ENCODE peak calls at places on chromosomes 12 and 14, in eight cellular contexts. C, R, M, B, I, D, G and N are unnamed samples. For H3K9me3 and H3K4me1, the result is how much of the 10 kb centered on the place peaks cover.

GRCh38 chr12:59036973-59037807 is 116.9 kb upstream of the LRIG3 start:
- DNase-seq in I (no peak), B (peak), D (peak), C (no peak), M (no peak), G (no peak), R (no peak), N (no peak)

GRCh38 chr14:103056322-103057027 is 874 bp downstream of the CDC42BPB start:
- DNase-seq in R (no peak), C (no peak), M (peak), D (no peak), I (peak), B (peak), G (peak), N (no peak)

GRCh38 chr12:130715996-130716917 is at the start of gene RIMBP2:
- DNase-seq in R (peak), I (no peak), C (no peak), G (peak), B (peak), M (peak), D (no peak), N (no peak)

GRCh38 chr12:27009926-27010325 is 4.3 kb downstream of the TM7SF3 start:
- DNase-seq in M (no peak), R (no peak), I (peak), D (no peak), C (peak), G (no peak), B (no peak), N (no peak)

GRCh38 chr12:124517260-124518050 is 50.0 kb downstream of the NCOR2 start:
- DNase-seq in B (no peak), R (no peak), G (peak), I (peak), D (no peak), C (no peak), M (peak), N (no peak)

GRCh38 chr12:119444462-119445044 is 110.0 kb downstream of the CCDC60 start:
- DNase-seq in B (peak), G (peak), M (peak), D (peak), R (peak), C (peak), I (peak), N (no peak)

GRCh38 chr14:25537846-25538455 is 488.0 kb upstream of the STXBP6 start:
- DNase-seq in M (peak), D (peak), B (no peak), I (peak), G (peak), C (peak), R (peak), N (no peak)

GRCh38 chr12:27277846-27278260 is 33.8 kb downstream of the STK38L start:
- DNase-seq in D (peak), B (peak), R (no peak), I (peak), M (peak), C (no peak), G (peak), N (no peak)

GRCh38 chr12:57621497-57622292 is 10.5 kb downstream of the ARHGEF25 start:
- DNase-seq in M (peak), I (peak), D (peak), G (peak), C (peak), B (no peak), R (no peak), N (no peak)

GRCh38 chr14:103543721-103544626 is 15.0 kb downstream of the TRMT61A start:
- DNase-seq in R (no peak), M (no peak), B (no peak), C (no peak), D (no peak), G (peak), I (no peak), N (no peak)

GRCh38 chr12:8675471-8676083 is 13.0 kb upstream of the MFAP5 start:
- DNase-seq in C (no peak), R (no peak), B (no peak), G (no peak), D (no peak), M (no peak), I (no peak), N (no peak)

DNA sequence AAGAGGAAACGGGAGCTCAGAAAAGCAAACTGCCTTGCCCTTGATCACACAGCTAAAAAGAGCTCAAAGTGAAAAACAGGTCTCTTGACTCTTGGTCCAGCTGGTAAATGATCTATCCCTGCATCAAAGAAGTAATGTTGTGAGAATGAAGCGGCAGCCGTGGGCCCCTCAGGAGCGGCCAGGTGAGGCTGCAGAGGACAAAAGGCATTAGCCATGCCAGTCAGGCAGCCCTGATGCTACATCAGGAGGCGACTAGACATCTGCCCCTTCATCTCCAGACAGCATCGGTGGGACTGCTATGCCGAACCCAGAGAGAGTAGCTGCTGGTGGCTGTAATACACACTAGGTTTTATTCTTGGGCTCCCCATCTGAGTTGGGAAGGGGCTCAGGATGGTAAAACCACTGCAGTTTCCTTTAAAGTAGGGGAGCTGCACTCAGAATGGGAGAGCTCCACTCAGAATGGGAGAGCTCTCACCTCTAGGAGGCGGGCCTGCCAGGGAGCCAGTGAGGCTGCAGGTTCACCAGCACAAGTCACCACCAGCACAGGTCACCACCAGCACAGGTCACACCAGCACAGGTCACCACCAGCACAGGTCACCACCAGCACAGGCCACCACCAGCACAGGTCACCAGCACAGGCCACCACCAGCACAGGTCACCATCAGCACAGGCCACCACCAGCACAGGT is 120.1 kb downstream of the TSPAN9 start:
- DNase-seq in M (no peak), D (no peak), G (no peak), C (no peak), B (no peak), I (no peak), R (no peak), N (no peak)
- H3K4me2 ChIP-seq in M (no peak), D (no peak), G (no peak), C (no peak), B (no peak), I (no peak), R (no peak), N (no peak)

GRCh38 chr14:52266179-52266578 is 1.3 kb upstream of the PTGDR start:
- DNase-seq in G (peak), M (no peak), D (no peak), R (no peak), I (no peak), B (peak), C (no peak), N (no peak)

GRCh38 chr14:52265248-52265647 is 2.2 kb upstream of the PTGDR start:
- DNase-seq in I (no peak), M (no peak), C (no peak), R (no peak), G (no peak), B (no peak), D (peak), N (no peak)

GRCh38 chr14:52267501-52268190 is at the start of gene PTGDR:
- DNase-seq in B (peak), C (no peak), G (peak), I (no peak), M (no peak), R (peak), D (no peak), N (no peak)

GRCh38 chr14:52268191-52269061 is 928 bp downstream of the PTGDR start:
- DNase-seq in B (peak), I (no peak), D (no peak), R (peak), C (no peak), M (no peak), G (peak), N (no peak)

DNA sequence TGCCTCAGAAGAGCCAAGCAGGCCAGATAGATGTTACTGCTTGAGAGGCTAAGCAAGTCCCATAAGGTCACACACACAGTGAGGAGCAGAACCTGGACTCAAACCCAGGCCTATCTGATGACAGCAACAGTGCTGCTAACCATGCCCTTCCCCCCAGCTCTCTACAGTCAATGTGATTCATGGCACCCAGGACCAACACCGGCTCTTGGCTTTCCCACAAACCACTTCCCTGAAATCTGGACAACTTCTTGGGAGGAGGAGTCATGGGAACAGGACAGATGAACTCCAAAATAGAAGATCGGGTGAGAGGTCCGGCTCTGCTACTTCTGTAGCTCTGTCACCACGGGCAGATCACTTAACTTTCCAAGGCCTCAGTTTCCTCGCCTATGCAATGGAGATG is 716 bp upstream of the PTGDR start:
- DNase-seq in M (no peak), B (peak), C (no peak), G (peak), R (no peak), I (no peak), D (no peak), N (no peak)
- H3K9me3 ChIP-seq in M (under half), B (under half), C (under half), G (under half), R (under half), I (under half), D (under half), N (under half)

DNA sequence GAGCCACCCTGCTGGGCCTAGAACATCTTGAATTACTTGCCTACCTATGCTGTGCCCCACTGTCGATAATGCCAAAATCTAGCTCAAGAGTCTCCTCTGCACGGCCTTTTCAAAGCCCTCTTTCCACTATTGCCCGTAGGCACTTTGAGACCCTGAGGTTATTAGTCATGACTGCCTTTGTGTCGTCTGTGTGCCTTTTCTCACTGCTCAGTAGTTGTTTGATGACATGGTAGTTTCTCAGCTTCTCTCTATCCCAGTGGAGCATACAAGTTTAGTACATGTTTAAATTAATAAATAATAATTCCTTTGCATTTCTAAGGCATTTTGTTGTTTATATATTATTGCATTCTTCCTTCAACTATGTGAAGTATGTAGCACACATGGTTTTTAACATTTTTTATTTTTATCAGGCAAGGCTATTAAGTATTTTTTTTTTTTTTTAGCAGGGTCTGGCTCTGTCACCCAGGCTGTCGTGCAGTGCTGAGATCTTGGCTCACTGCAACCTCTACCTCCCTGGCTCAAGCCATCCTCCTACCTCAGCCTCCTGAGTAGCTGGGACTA is 458.1 kb downstream of the PCNX1 start:
- DNase-seq in R (no peak), I (no peak), B (peak), D (no peak), M (no peak), G (no peak), C (no peak), N (no peak)
- H3K4me1 ChIP-seq in R (under half), I (under half), B (under half), D (under half), M (under half), G (under half), C (under half), N (under half)

DNA sequence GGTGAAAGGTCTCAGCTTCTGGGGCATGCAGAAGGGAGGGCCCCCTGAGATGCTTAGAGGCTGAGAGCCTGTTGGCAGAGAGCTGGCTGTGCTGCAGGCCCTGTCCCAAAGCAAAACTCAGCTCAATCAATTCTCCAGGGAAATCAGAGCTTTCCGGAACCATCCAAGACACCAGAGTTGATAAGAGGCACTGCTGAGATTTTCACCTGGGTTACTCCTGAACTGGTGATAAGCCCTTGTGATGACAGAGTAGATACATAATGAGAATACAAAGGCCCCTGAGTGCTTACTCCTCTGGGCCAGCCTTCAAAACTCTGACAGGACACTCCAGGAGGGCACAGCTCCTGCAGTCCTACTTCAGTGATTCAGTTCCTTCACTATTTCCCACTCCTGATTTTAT is 63.9 kb downstream of the ARL6IP4 start:
- DNase-seq in B (no peak), D (no peak), I (no peak), G (no peak), M (no peak), R (no peak), C (no peak), N (no peak)
- H3K4me2 ChIP-seq in B (peak), D (no peak), I (no peak), G (no peak), M (no peak), R (no peak), C (no peak), N (no peak)

GRCh38 chr14:98477935-98478334 is 794.1 kb downstream of the BCL11B start:
- DNase-seq in D (no peak), G (no peak), B (peak), I (no peak), C (no peak), M (no peak), R (no peak), N (no peak)
- H3K9me3 ChIP-seq in D (under half), G (under half), B (under half), I (under half), C (under half), M (under half), R (under half), N (under half)

DNA sequence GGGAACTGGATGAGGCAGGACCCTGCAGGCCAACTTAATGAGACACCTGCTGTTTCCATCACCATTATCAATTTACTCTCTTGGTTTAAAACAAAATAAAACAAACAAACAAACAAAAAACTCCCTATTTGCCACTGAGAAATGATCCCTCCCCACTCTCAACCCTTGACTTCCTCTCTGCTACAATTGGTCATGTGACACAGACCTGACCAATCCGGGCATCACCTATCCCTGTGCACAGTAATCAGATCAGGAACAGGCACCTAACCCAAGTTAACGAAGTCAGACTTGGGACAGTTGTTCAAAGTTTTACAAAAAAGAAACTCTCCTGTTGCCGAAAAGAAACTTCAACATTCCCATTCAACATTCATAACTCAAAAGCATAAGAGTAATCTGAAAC is 58.4 kb downstream of the NELL2 start:
- DNase-seq in R (no peak), D (no peak), C (peak), B (no peak), M (no peak), I (no peak), G (no peak), N (no peak)
- H3K4me1 ChIP-seq in R (under half), D (under half), C (under half), B (under half), M (under half), I (under half), G (under half), N (under half)

GRCh38 chr14:71314717-71315116 is 407.5 kb downstream of the PCNX1 start:
- DNase-seq in G (no peak), D (no peak), R (no peak), C (no peak), M (no peak), B (no peak), I (no peak), N (no peak)
- H3K4me2 ChIP-seq in G (no peak), D (no peak), R (no peak), C (no peak), M (no peak), B (no peak), I (no peak), N (no peak)

GRCh38 chr14:105853089-105853906 is 326.9 kb downstream of the TMEM121 start:
- DNase-seq in G (no peak), C (peak), I (no peak), M (no peak), B (no peak), R (no peak), D (no peak), N (no peak)

GRCh38 chr14:105853907-105854599 is 327.7 kb downstream of the TMEM121 start:
- DNase-seq in B (no peak), I (no peak), C (peak), G (no peak), M (no peak), R (no peak), D (no peak), N (no peak)

GRCh38 chr14:105855893-105856675 is 329.7 kb downstream of the TMEM121 start:
- DNase-seq in M (no peak), D (no peak), R (no peak), G (no peak), B (no peak), I (no peak), C (peak), N (no peak)

GRCh38 chr14:105855246-105855892 is 329.0 kb downstream of the TMEM121 start:
- DNase-seq in M (no peak), G (no peak), C (peak), R (no peak), B (no peak), D (no peak), I (no peak), N (no peak)

GRCh38 chr14:105854600-105855245 is 328.3 kb downstream of the TMEM121 start:
- DNase-seq in G (no peak), B (no peak), M (no peak), R (no peak), C (peak), D (no peak), I (no peak), N (no peak)
- H3K9me3 ChIP-seq in G (under half), B (under half), M (under half), R (half or more), C (under half), D (under half), I (under half), N (under half)

GRCh38 chr14:51058382-51058781 is 36.5 kb downstream of the TRIM9 start:
- DNase-seq in R (no peak), B (no peak), C (no peak), M (no peak), D (no peak), G (no peak), I (no peak), N (no peak)

GRCh38 chr14:51056431-51056830 is 38.5 kb downstream of the TRIM9 start:
- DNase-seq in B (no peak), M (no peak), G (no peak), R (no peak), I (no peak), C (no peak), D (no peak), N (no peak)

GRCh38 chr14:51053157-51053556 is 41.7 kb downstream of the TRIM9 start:
- DNase-seq in R (no peak), M (no peak), I (peak), C (no peak), B (no peak), G (peak), D (no peak), N (no peak)
- H3K4me1 ChIP-seq in R (under half), M (under half), I (under half), C (under half), B (under half), G (under half), D (under half), N (under half)